ENCODE peak calls at places on chromosomes 5 and 9, in ten cellular contexts. One of them, this sample, is unnamed.

GRCh38 chr9:120655005-120655622 is 59.2 kb downstream of the MEGF9 start:
- DNase-seq in epithelial cell of esophagus: peak; percentile 82
- DNase-seq in fibroblast of villous mesenchyme: no peak
- DNase-seq in spleen: no peak
- DNase-seq in left ventricle myocardium inferior: no peak
- DNase-seq in ovary: no peak
- DNase-seq in astrocyte of the cerebellum: peak; percentile 16
- DNase-seq in GM06990: no peak
- DNase-seq in fibroblast of lung: peak; percentile 62
- DNase-seq in body of pancreas: no peak
- DNase-seq in this sample: peak; percentile 15

GRCh38 chr9:84314306-84314705 is 26.3 kb downstream of the SLC28A3 start:
- DNase-seq in GM06990: no peak
- DNase-seq in fibroblast of lung: no peak
- DNase-seq in spleen: no peak
- DNase-seq in left ventricle myocardium inferior: no peak
- DNase-seq in astrocyte of the cerebellum: no peak
- DNase-seq in body of pancreas: no peak
- DNase-seq in epithelial cell of esophagus: no peak
- DNase-seq in fibroblast of villous mesenchyme: no peak
- DNase-seq in ovary: no peak
- DNase-seq in this sample: no peak

GRCh38 chr5:32241034-32241783 is 67.1 kb upstream of the GOLPH3 start:
- DNase-seq in left ventricle myocardium inferior: no peak
- DNase-seq in ovary: no peak
- DNase-seq in fibroblast of lung: no peak
- DNase-seq in GM06990: no peak
- DNase-seq in spleen: no peak
- DNase-seq in body of pancreas: no peak
- DNase-seq in fibroblast of villous mesenchyme: no peak
- DNase-seq in epithelial cell of esophagus: no peak
- DNase-seq in astrocyte of the cerebellum: no peak
- DNase-seq in this sample: peak; percentile 51

GRCh38 chr5:72290356-72291133 is 29.5 kb downstream of the MRPS27 start:
- DNase-seq in ovary: no peak
- DNase-seq in fibroblast of villous mesenchyme: peak; percentile 84
- DNase-seq in epithelial cell of esophagus: no peak
- DNase-seq in spleen: no peak
- DNase-seq in left ventricle myocardium inferior: no peak
- DNase-seq in astrocyte of the cerebellum: no peak
- DNase-seq in fibroblast of lung: peak; percentile 38
- DNase-seq in body of pancreas: no peak
- DNase-seq in GM06990: no peak
- DNase-seq in this sample: no peak

GRCh38 chr9:101508203-101508602 is 25.4 kb upstream of the RNF20 start:
- DNase-seq in astrocyte of the cerebellum: no peak
- DNase-seq in fibroblast of villous mesenchyme: peak; percentile 54
- DNase-seq in epithelial cell of esophagus: peak; percentile 87
- DNase-seq in spleen: no peak
- DNase-seq in ovary: no peak
- DNase-seq in fibroblast of lung: no peak
- DNase-seq in body of pancreas: no peak
- DNase-seq in left ventricle myocardium inferior: no peak
- DNase-seq in GM06990: no peak
- DNase-seq in this sample: no peak

GRCh38 chr9:10341057-10341456 is 271.7 kb downstream of the PTPRD start:
- DNase-seq in body of pancreas: no peak
- DNase-seq in astrocyte of the cerebellum: no peak
- DNase-seq in fibroblast of lung: no peak
- DNase-seq in ovary: no peak
- DNase-seq in epithelial cell of esophagus: no peak
- DNase-seq in fibroblast of villous mesenchyme: no peak
- DNase-seq in left ventricle myocardium inferior: no peak
- DNase-seq in spleen: no peak
- DNase-seq in GM06990: no peak
- DNase-seq in this sample: no peak

GRCh38 chr5:115170128-115170923 is 618 bp upstream of the TRIM36 start:
- DNase-seq in GM06990: no peak
- DNase-seq in fibroblast of villous mesenchyme: peak; percentile 39
- DNase-seq in epithelial cell of esophagus: no peak
- DNase-seq in spleen: peak; percentile 85
- DNase-seq in fibroblast of lung: no peak
- DNase-seq in ovary: no peak
- DNase-seq in astrocyte of the cerebellum: no peak
- DNase-seq in left ventricle myocardium inferior: no peak
- DNase-seq in body of pancreas: no peak
- DNase-seq in this sample: no peak

GRCh38 chr5:8234179-8234578 is 365.2 kb downstream of the MTRR start:
- DNase-seq in spleen: no peak
- DNase-seq in epithelial cell of esophagus: no peak
- DNase-seq in fibroblast of villous mesenchyme: no peak
- DNase-seq in ovary: no peak
- DNase-seq in fibroblast of lung: no peak
- DNase-seq in GM06990: no peak
- DNase-seq in body of pancreas: no peak
- DNase-seq in left ventricle myocardium inferior: no peak
- DNase-seq in astrocyte of the cerebellum: no peak
- DNase-seq in this sample: no peak

GRCh38 chr5:80128129-80128528 is 93.0 kb downstream of the THBS4 start:
- DNase-seq in epithelial cell of esophagus: no peak
- DNase-seq in astrocyte of the cerebellum: no peak
- DNase-seq in body of pancreas: no peak
- DNase-seq in fibroblast of lung: peak; percentile 35
- DNase-seq in GM06990: no peak
- DNase-seq in left ventricle myocardium inferior: no peak
- DNase-seq in ovary: no peak
- DNase-seq in fibroblast of villous mesenchyme: peak; percentile 73
- DNase-seq in spleen: no peak
- DNase-seq in this sample: no peak

GRCh38 chr9:10706788-10707187 is 94.0 kb upstream of the PTPRD start:
- DNase-seq in left ventricle myocardium inferior: no peak
- DNase-seq in fibroblast of villous mesenchyme: no peak
- DNase-seq in astrocyte of the cerebellum: no peak
- DNase-seq in fibroblast of lung: no peak
- DNase-seq in body of pancreas: no peak
- DNase-seq in spleen: no peak
- DNase-seq in epithelial cell of esophagus: peak; percentile 2
- DNase-seq in GM06990: no peak
- DNase-seq in ovary: no peak
- DNase-seq in this sample: no peak

GRCh38 chr5:37774912-37775483 is 64.8 kb downstream of the GDNF start:
- DNase-seq in spleen: no peak
- DNase-seq in ovary: no peak
- DNase-seq in body of pancreas: no peak
- DNase-seq in fibroblast of lung: peak; percentile 36
- DNase-seq in GM06990: peak; percentile 19
- DNase-seq in epithelial cell of esophagus: peak; percentile 20
- DNase-seq in astrocyte of the cerebellum: no peak
- DNase-seq in fibroblast of villous mesenchyme: peak; percentile 20
- DNase-seq in left ventricle myocardium inferior: no peak
- DNase-seq in this sample: no peak

GRCh38 chr9:85715587-85715986 is 26.2 kb downstream of the AGTPBP1 start:
- DNase-seq in spleen: no peak
- DNase-seq in ovary: no peak
- DNase-seq in fibroblast of villous mesenchyme: peak; percentile 6
- DNase-seq in GM06990: peak; percentile 26
- DNase-seq in epithelial cell of esophagus: no peak
- DNase-seq in astrocyte of the cerebellum: no peak
- DNase-seq in fibroblast of lung: no peak
- DNase-seq in left ventricle myocardium inferior: no peak
- DNase-seq in body of pancreas: peak; percentile 26
- DNase-seq in this sample: no peak

GRCh38 chr9:98523231-98523901 is 185.4 kb downstream of the GABBR2 start:
- DNase-seq in spleen: no peak
- DNase-seq in fibroblast of lung: peak; percentile 25
- DNase-seq in body of pancreas: no peak
- DNase-seq in GM06990: no peak
- DNase-seq in astrocyte of the cerebellum: no peak
- DNase-seq in left ventricle myocardium inferior: no peak
- DNase-seq in epithelial cell of esophagus: peak; percentile 57
- DNase-seq in fibroblast of villous mesenchyme: peak; percentile 51
- DNase-seq in ovary: no peak
- DNase-seq in this sample: no peak
- TF ChIP-seq CTCF in spleen: no peak
- TF ChIP-seq CTCF in fibroblast of lung: peak; percentile 47
- TF ChIP-seq CTCF in body of pancreas: no peak
- TF ChIP-seq CTCF in GM06990: peak; percentile 30
- TF ChIP-seq CTCF in astrocyte of the cerebellum: peak; percentile 25
- TF ChIP-seq CTCF in left ventricle myocardium inferior: no peak
- TF ChIP-seq CTCF in epithelial cell of esophagus: peak; percentile 45
- TF ChIP-seq CTCF in fibroblast of villous mesenchyme: peak; percentile 65
- TF ChIP-seq CTCF in ovary: no peak
- TF ChIP-seq CTCF in this sample: peak; percentile 64

GRCh38 chr9:136205707-136205992 is 722 bp upstream of the LHX3 start:
- DNase-seq in spleen: no peak
- DNase-seq in GM06990: no peak
- DNase-seq in epithelial cell of esophagus: no peak
- DNase-seq in astrocyte of the cerebellum: no peak
- DNase-seq in fibroblast of villous mesenchyme: no peak
- DNase-seq in ovary: no peak
- DNase-seq in body of pancreas: no peak
- DNase-seq in fibroblast of lung: no peak
- DNase-seq in left ventricle myocardium inferior: no peak
- DNase-seq in this sample: no peak

GRCh38 chr9:136209232-136209631 is 4.3 kb upstream of the LHX3 start:
- DNase-seq in fibroblast of lung: no peak
- DNase-seq in body of pancreas: no peak
- DNase-seq in fibroblast of villous mesenchyme: no peak
- DNase-seq in ovary: no peak
- DNase-seq in epithelial cell of esophagus: no peak
- DNase-seq in GM06990: no peak
- DNase-seq in left ventricle myocardium inferior: no peak
- DNase-seq in spleen: no peak
- DNase-seq in astrocyte of the cerebellum: no peak
- DNase-seq in this sample: no peak

GRCh38 chr9:136208675-136209074 is 3.7 kb upstream of the LHX3 start:
- DNase-seq in fibroblast of villous mesenchyme: no peak
- DNase-seq in body of pancreas: no peak
- DNase-seq in astrocyte of the cerebellum: no peak
- DNase-seq in fibroblast of lung: no peak
- DNase-seq in epithelial cell of esophagus: no peak
- DNase-seq in GM06990: no peak
- DNase-seq in ovary: no peak
- DNase-seq in spleen: no peak
- DNase-seq in left ventricle myocardium inferior: no peak
- DNase-seq in this sample: no peak

GRCh38 chr9:136206602-136207333 is 1.8 kb upstream of the LHX3 start:
- DNase-seq in fibroblast of villous mesenchyme: no peak
- DNase-seq in spleen: no peak
- DNase-seq in body of pancreas: no peak
- DNase-seq in ovary: no peak
- DNase-seq in astrocyte of the cerebellum: no peak
- DNase-seq in GM06990: no peak
- DNase-seq in fibroblast of lung: no peak
- DNase-seq in epithelial cell of esophagus: no peak
- DNase-seq in left ventricle myocardium inferior: no peak
- DNase-seq in this sample: no peak

DNA sequence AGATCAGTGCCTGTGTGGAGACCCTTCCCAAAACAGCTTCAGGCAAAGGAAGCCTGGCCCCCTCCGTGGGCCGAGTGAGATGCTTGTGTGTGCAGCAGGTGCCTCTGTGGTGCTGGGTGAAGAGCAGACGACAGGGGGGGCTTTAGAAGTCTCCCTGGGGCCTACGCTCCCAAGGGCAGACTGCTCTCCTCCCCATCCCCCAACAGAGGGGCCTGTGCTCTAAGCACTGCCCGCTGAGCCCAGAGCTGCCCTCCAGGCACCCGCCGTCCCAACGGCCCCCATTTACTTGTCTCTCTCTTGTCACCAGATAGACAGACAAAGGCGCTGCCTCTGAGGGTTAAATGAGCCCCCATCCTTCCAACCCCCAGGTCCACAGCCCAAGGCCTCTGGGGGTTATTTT is 2.7 kb upstream of the LHX3 start:
- DNase-seq in astrocyte of the cerebellum: no peak
- DNase-seq in left ventricle myocardium inferior: no peak
- DNase-seq in GM06990: no peak
- DNase-seq in epithelial cell of esophagus: no peak
- DNase-seq in body of pancreas: no peak
- DNase-seq in fibroblast of lung: no peak
- DNase-seq in fibroblast of villous mesenchyme: no peak
- DNase-seq in spleen: no peak
- DNase-seq in ovary: no peak
- DNase-seq in this sample: no peak
- H3K4me3 ChIP-seq in astrocyte of the cerebellum: no peak overlapping the region
- H3K4me3 ChIP-seq in left ventricle myocardium inferior: no peak overlapping the region
- H3K4me3 ChIP-seq in GM06990: no peak overlapping the region
- H3K4me3 ChIP-seq in epithelial cell of esophagus: no peak overlapping the region
- H3K4me3 ChIP-seq in body of pancreas: no peak overlapping the region
- H3K4me3 ChIP-seq in fibroblast of lung: no peak overlapping the region
- H3K4me3 ChIP-seq in fibroblast of villous mesenchyme: no peak overlapping the region
- H3K4me3 ChIP-seq in spleen: no peak overlapping the region
- H3K4me3 ChIP-seq in ovary: no peak overlapping the region
- H3K4me3 ChIP-seq in this sample: no peak overlapping the region

DNA sequence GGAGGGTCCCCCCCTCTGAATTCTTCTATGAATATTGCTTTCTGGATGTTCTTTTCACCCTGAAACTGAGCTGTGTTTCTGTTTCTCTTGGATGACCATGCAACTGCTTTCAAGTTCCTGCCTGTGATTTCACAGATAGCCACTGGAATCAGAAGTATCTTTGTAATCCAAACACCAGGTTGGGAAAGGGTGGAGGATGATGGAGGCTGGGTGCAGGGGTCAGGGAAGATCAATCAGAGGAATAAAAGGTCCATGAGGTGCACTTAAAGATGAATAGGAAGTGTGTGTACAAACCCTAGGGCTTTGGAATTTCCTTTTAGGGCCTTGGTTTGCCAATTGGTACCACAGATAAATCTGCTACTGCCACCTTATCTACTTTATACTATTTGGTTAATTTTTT is 68.2 kb upstream of the AGXT2 start:
- DNase-seq in left ventricle myocardium inferior: no peak
- DNase-seq in epithelial cell of esophagus: no peak
- DNase-seq in fibroblast of lung: no peak
- DNase-seq in fibroblast of villous mesenchyme: peak; percentile 28
- DNase-seq in astrocyte of the cerebellum: no peak
- DNase-seq in GM06990: no peak
- DNase-seq in body of pancreas: no peak
- DNase-seq in spleen: no peak
- DNase-seq in ovary: no peak
- DNase-seq in this sample: no peak
- TF ChIP-seq CTCF in left ventricle myocardium inferior: no peak
- TF ChIP-seq CTCF in epithelial cell of esophagus: no peak
- TF ChIP-seq CTCF in fibroblast of lung: no peak
- TF ChIP-seq CTCF in fibroblast of villous mesenchyme: no peak
- TF ChIP-seq CTCF in astrocyte of the cerebellum: no peak
- TF ChIP-seq CTCF in GM06990: no peak
- TF ChIP-seq CTCF in body of pancreas: no peak
- TF ChIP-seq CTCF in spleen: no peak
- TF ChIP-seq CTCF in ovary: no peak
- TF ChIP-seq CTCF in this sample: no peak

DNA sequence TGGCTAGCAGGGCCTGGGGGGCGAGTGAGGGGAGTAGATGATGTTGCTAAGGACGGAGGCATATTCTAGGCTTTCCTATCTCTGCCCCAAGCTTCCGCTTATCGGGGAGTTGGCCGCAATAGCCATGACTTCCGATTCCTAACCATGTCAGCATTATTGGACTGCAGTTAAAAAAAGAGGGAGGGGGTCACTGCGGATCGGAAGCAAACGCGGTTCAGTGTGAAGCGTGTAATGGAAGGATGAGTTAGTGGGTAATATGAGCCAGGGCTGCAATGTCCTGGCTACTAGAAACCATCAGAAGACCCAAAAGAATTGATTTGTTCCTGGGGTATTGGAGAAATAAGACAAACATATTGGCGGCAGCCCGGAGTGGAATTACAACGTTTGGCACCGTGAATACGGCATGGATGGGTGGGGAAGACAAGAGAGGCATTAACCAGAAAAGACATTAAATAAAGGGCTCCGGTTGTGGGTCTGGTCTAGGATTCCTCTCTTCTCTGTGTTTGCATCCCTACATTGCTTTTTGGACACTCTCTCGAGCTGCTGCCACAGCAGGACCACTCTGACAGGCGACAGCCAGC is 138.8 kb upstream of the PALM2AKAP2 start:
- DNase-seq in fibroblast of villous mesenchyme: no peak
- DNase-seq in spleen: no peak
- DNase-seq in ovary: no peak
- DNase-seq in body of pancreas: no peak
- DNase-seq in GM06990: no peak
- DNase-seq in fibroblast of lung: no peak
- DNase-seq in astrocyte of the cerebellum: no peak
- DNase-seq in left ventricle myocardium inferior: no peak
- DNase-seq in epithelial cell of esophagus: no peak
- DNase-seq in this sample: no peak
- H3K4me3 ChIP-seq in fibroblast of villous mesenchyme: peak overlapping the region; percentile 9
- H3K4me3 ChIP-seq in spleen: peak overlapping the region; percentile 12
- H3K4me3 ChIP-seq in ovary: peak overlapping the region; percentile 22
- H3K4me3 ChIP-seq in body of pancreas: no peak overlapping the region
- H3K4me3 ChIP-seq in GM06990: no peak overlapping the region
- H3K4me3 ChIP-seq in fibroblast of lung: peak overlapping the region; percentile 33
- H3K4me3 ChIP-seq in astrocyte of the cerebellum: peak overlapping the region; percentile 52
- H3K4me3 ChIP-seq in left ventricle myocardium inferior: peak overlapping the region; percentile 73
- H3K4me3 ChIP-seq in epithelial cell of esophagus: no peak overlapping the region
- H3K4me3 ChIP-seq in this sample: peak overlapping the region; percentile 65

This sample was measured in epithelial cell of proximal tubule.